ENCODE peak calls at places on chromosomes 4 and X, in six cellular contexts. B is activated CD4-positive, alpha-beta T cell treated with anti-CD3 and anti-CD28 coated beads, Interleukin-2, amount 10 ng/mL, durations not matched to agents 7 days and 5 days; V is stimulated activated effector memory CD8-positive, alpha-beta T cell treated with anti-CD3 and anti-CD28 coated beads, Interleukin-12 subunit alpha, Interleukin-12 subunit beta, amount 100 ng/mL, for 72 hours; N is T follicular helper cell; J is activated CD8-positive, alpha-beta memory T cell treated with anti-CD3 and anti-CD28 coated beads for 4 hours; W is astrocyte of the spinal cord. R is an unnamed sample.

GRCh38 chrX:154458116-154458953 is at the start of gene PLXNA3:
- DNase-seq in V (peak), B (peak), J (peak), W (no peak), N (peak), R (no peak)

GRCh38 chr4:104490770-104491395 is 3.8 kb downstream of the CXXC4 start:
- DNase-seq in V (no peak), N (peak), J (peak), W (peak), B (peak), R (peak)

GRCh38 chr4:851701-852430 is 25.9 kb upstream of the CPLX1 start:
- DNase-seq in N (no peak), V (no peak), B (no peak), J (no peak), W (no peak), R (no peak)

GRCh38 chr4:8910100-8910821 is 38.6 kb upstream of the HMX1 start:
- DNase-seq in W (no peak), J (no peak), B (peak), N (no peak), V (no peak), R (no peak)

GRCh38 chr4:87255755-87256154 is 35.3 kb upstream of the KLHL8 start:
- DNase-seq in V (no peak), W (no peak), B (no peak), J (no peak), N (no peak), R (no peak)

GRCh38 chr4:51836531-51836930 is 6.4 kb upstream of the DCUN1D4 start:
- DNase-seq in V (no peak), J (no peak), B (no peak), W (no peak), N (no peak), R (peak)

GRCh38 chr4:57102050-57102564 is 8.1 kb downstream of the IGFBP7 start:
- DNase-seq in B (no peak), V (no peak), N (no peak), W (peak), J (no peak), R (peak)

GRCh38 chr4:38313175-38313574 is 350.8 kb upstream of the KLF3 start:
- DNase-seq in N (no peak), W (no peak), B (no peak), V (no peak), J (no peak), R (no peak)

GRCh38 chr4:109989044-109989443 is 76.4 kb downstream of the EGF start:
- DNase-seq in N (no peak), B (no peak), W (no peak), J (no peak), V (no peak), R (peak)

GRCh38 chrX:71198066-71198465 is 25.0 kb upstream of the GJB1 start:
- DNase-seq in W (no peak), N (no peak), B (no peak), J (no peak), V (no peak), R (no peak)

GRCh38 chrX:24100713-24101112 is 46.0 kb downstream of the EIF2S3 start:
- DNase-seq in V (no peak), B (peak), W (peak), N (no peak), J (no peak), R (peak)

GRCh38 chrX:69165116-69165651 is at the start of gene PJA1:
- DNase-seq in W (peak), J (peak), V (peak), N (peak), B (peak), R (peak)

GRCh38 chr4:143514432-143514831 is 930 bp downstream of the SMARCA5 start:
- DNase-seq in N (peak), J (peak), B (peak), V (peak), W (peak), R (peak)